ENCODE peak calls at places on chromosomes 4 and X, in four cellular contexts. O, D, E and B are unnamed samples.

GRCh38 chr4:160026720-160027119 is 923.8 kb downstream of the RAPGEF2 start:
- DNase-seq in E (no peak), O (no peak), D (no peak), B (no peak)

GRCh38 chr4:24889991-24890390 is 22.9 kb downstream of the CCDC149 start:
- DNase-seq in O (no peak), E (no peak), D (no peak), B (no peak)

GRCh38 chrX:110462957-110463356 is 104.3 kb downstream of the RTL9 start:
- DNase-seq in E (no peak), D (peak), O (no peak), B (no peak)

GRCh38 chr4:55407764-55408163 is 12.0 kb downstream of the TMEM165 start:
- DNase-seq in O (no peak), D (no peak), E (no peak), B (no peak)

GRCh38 chr4:39045791-39046221 is 13.6 kb upstream of the TMEM156 start:
- DNase-seq in E (no peak), O (no peak), D (no peak), B (peak)

GRCh38 chr4:41505161-41505653 is 32.8 kb upstream of the LIMCH1 start:
- DNase-seq in E (peak), O (peak), D (peak), B (no peak)

GRCh38 chr4:64935469-64936001 is 526.3 kb upstream of the TECRL start:
- DNase-seq in O (no peak), D (no peak), E (no peak), B (no peak)

GRCh38 chrX:153631931-153632611 is 14.9 kb upstream of the DUSP9 start:
- DNase-seq in E (no peak), O (no peak), D (no peak), B (no peak)

GRCh38 chr4:38292529-38292928 is 332.3 kb downstream of the PTTG2 start:
- DNase-seq in O (no peak), E (no peak), D (no peak), B (no peak)

GRCh38 chr4:8117278-8117682 is 41.3 kb downstream of the ABLIM2 start:
- DNase-seq in E (no peak), O (no peak), D (no peak), B (no peak)

GRCh38 chr4:25815586-25815985 is 47.2 kb downstream of the SEL1L3 start:
- DNase-seq in D (no peak), O (no peak), E (no peak), B (no peak)

GRCh38 chr4:17771284-17771908 is 10.0 kb downstream of the FAM184B start:
- DNase-seq in E (peak), D (no peak), O (no peak), B (no peak)

GRCh38 chrX:10387011-10387410 is 230.2 kb downstream of the CLCN4 start:
- DNase-seq in O (no peak), E (no peak), D (no peak), B (no peak)